ENCODE peak calls at places on chromosomes 5 and 9, in eight cellular contexts. Y, Z, X, H, G, K, T and I are unnamed samples.
A peak's percentile ranks its signal among the peaks of the same experiment; 100 is the strongest.

GRCh38 chr9:108272350-108272899 is 583.4 kb downstream of the ACTL7B start:
- DNase-seq in X (peak; percentile 69), T (peak; percentile 66), G (peak; percentile 65), K (peak; percentile 18), H (peak; percentile 65), Y (peak; percentile 73), Z (peak; percentile 40), I (no peak)

GRCh38 chr5:91212336-91213092 is 170.6 kb downstream of the ARRDC3 start:
- DNase-seq in X (no peak), H (peak; percentile 95), Y (peak; percentile 88), K (no peak), G (no peak), Z (no peak), T (peak; percentile 54), I (no peak)

GRCh38 chr9:36141288-36141687 is 4.8 kb downstream of the GLIPR2 start:
- DNase-seq in Z (no peak), X (no peak), Y (peak; percentile 50), G (no peak), H (no peak), K (peak; percentile 12), T (no peak), I (no peak)

GRCh38 chr5:118068886-118069285 is 919.5 kb downstream of the DTWD2 start:
- DNase-seq in Z (no peak), T (no peak), H (no peak), K (no peak), Y (no peak), G (no peak), X (no peak), I (no peak)

GRCh38 chr5:89087551-89088318 is 204.8 kb upstream of the MEF2C start:
- DNase-seq in G (no peak), Y (no peak), T (no peak), H (no peak), Z (no peak), X (no peak), K (no peak), I (no peak)

GRCh38 chr5:73030531-73030930 is 74.7 kb downstream of the FCHO2 start:
- DNase-seq in Z (no peak), Y (no peak), T (no peak), K (no peak), H (no peak), G (no peak), X (no peak), I (no peak)

GRCh38 chr5:173825215-173825865 is 62.8 kb upstream of the CPEB4 start:
- DNase-seq in Y (peak; percentile 55), H (no peak), X (no peak), Z (no peak), T (no peak), K (no peak), G (no peak), I (no peak)

GRCh38 chr9:117084221-117084620 is 330.6 kb downstream of the ASTN2 start:
- DNase-seq in G (no peak), X (no peak), Z (no peak), T (no peak), H (no peak), K (no peak), Y (no peak), I (no peak)

GRCh38 chr5:1735320-1735970 is 64.2 kb downstream of the MRPL36 start:
- DNase-seq in Z (no peak), T (no peak), G (no peak), K (no peak), X (peak; percentile 28), H (no peak), Y (no peak), I (no peak)

GRCh38 chr5:1736889-1737711 is 62.5 kb downstream of the MRPL36 start:
- DNase-seq in X (peak; percentile 37), G (no peak), Y (no peak), K (no peak), Z (no peak), H (no peak), T (no peak), I (no peak)

GRCh38 chr5:1736065-1736464 is 63.6 kb downstream of the MRPL36 start:
- DNase-seq in Y (no peak), T (no peak), G (no peak), Z (no peak), X (no peak), H (no peak), K (no peak), I (no peak)

GRCh38 chr5:1734908-1735289 is 64.7 kb downstream of the MRPL36 start:
- DNase-seq in Z (no peak), Y (no peak), K (no peak), X (no peak), H (no peak), G (no peak), T (no peak), I (no peak)

DNA sequence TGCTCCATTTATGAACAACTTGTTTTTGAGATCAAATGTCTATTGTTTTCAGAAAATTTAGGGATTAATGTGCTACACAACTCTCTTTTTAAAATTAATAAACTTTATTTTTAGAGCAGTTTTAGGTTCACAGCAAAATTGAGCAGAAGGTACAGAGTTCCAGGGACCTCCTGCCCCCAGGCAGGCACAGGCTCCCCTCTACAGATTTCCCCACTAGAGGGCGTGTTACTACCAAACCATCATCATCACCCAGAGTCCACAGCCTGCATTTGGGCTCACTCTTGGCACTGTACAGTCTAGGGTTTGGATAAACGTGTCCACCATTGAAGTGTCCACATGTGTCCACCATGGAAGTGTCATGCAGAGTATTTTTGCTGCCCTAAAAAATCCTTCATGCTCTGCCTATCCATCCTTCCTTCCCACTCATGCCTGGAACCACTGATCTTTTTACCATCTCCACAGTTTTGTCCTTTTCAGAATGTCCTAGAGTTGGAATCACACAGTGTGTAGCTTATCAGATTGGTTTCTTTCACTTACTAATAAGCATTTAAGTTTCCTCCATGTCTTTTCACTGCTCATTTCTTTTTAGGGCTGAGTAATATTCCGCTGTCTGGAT is 61.7 kb downstream of the MRPL36 start:
- DNase-seq in G (no peak), H (peak; percentile 5), Z (no peak), Y (peak; percentile 35), X (peak; percentile 33), T (peak; percentile 51), K (peak; percentile 32), I (no peak)
- TF ChIP-seq CTCF in G (peak; percentile 65), H (peak; percentile 57), Z (peak; percentile 56), Y (peak; percentile 65), X (peak; percentile 21), T (peak; percentile 54), K (peak; percentile 56), I (no peak)

GRCh38 chr5:58890265-58890664 is 307.4 kb downstream of the RAB3C start:
- DNase-seq in H (no peak), G (no peak), Z (peak; percentile 17), Y (no peak), K (no peak), X (no peak), T (no peak), I (no peak)

GRCh38 chr5:58887721-58888409 is 305.0 kb downstream of the RAB3C start:
- DNase-seq in X (no peak), G (peak; percentile 66), T (no peak), Z (peak; percentile 60), H (no peak), K (no peak), Y (peak; percentile 43), I (no peak)

GRCh38 chr5:58891971-58892343 is 309.1 kb downstream of the RAB3C start:
- DNase-seq in Z (no peak), X (no peak), T (no peak), G (no peak), H (no peak), K (no peak), Y (no peak), I (no peak)

GRCh38 chr5:58893551-58893950 is 310.7 kb downstream of the RAB3C start:
- DNase-seq in Z (no peak), Y (no peak), G (no peak), X (no peak), H (no peak), K (no peak), T (no peak), I (no peak)

GRCh38 chr5:58891072-58891970 is 308.4 kb downstream of the RAB3C start:
- DNase-seq in Y (peak; percentile 94), G (peak; percentile 72), X (peak; percentile 53), T (peak; percentile 84), K (peak; percentile 73), Z (peak; percentile 71), H (peak; percentile 94), I (peak; percentile 24)
- TF ChIP-seq CTCF in Y (peak; percentile 73), G (peak; percentile 75), X (peak; percentile 60), T (peak; percentile 60), K (peak; percentile 63), Z (peak; percentile 83), H (peak; percentile 74), I (no peak)

GRCh38 chr9:93910196-93910595 is 45.0 kb downstream of the BARX1 start:
- DNase-seq in Z (no peak), T (no peak), X (no peak), H (no peak), Y (no peak), K (no peak), G (no peak), I (no peak)

GRCh38 chr9:93909242-93909616 is 45.9 kb downstream of the BARX1 start:
- DNase-seq in K (no peak), Y (no peak), G (peak; percentile 20), T (no peak), X (no peak), Z (no peak), H (no peak), I (no peak)

GRCh38 chr9:93911136-93911745 is 43.9 kb downstream of the BARX1 start:
- DNase-seq in H (no peak), G (no peak), K (no peak), Y (no peak), T (no peak), Z (no peak), X (no peak), I (no peak)

GRCh38 chr9:93911871-93912554 is 43.1 kb downstream of the BARX1 start:
- DNase-seq in Y (no peak), T (no peak), X (no peak), K (no peak), G (no peak), Z (peak; percentile 55), H (no peak), I (no peak)

DNA sequence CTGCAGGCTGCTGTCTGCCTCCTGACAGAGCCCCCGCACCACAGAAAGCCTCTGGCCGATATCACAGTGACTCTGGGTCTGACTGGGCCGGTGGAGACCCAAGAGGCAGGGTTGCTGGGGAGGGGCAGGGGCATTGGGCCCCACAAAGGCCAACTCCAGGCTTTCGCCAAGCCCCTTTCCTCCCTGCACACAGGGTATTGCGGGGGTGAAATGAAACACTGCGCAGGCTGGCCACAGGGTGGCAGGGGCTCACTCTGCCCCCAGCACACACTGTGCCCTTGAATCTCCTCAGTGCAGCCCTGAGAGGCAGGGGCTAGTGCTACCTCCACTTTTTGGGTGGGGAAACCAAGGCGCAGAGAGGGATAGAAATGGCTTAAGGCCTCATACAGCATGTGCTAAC is 44.6 kb downstream of the BARX1 start:
- DNase-seq in G (no peak), Z (no peak), K (no peak), T (no peak), X (no peak), Y (no peak), H (no peak), I (no peak)
- TF ChIP-seq CTCF in G (no peak), Z (no peak), K (no peak), T (no peak), X (no peak), Y (no peak), H (no peak), I (no peak)

DNA sequence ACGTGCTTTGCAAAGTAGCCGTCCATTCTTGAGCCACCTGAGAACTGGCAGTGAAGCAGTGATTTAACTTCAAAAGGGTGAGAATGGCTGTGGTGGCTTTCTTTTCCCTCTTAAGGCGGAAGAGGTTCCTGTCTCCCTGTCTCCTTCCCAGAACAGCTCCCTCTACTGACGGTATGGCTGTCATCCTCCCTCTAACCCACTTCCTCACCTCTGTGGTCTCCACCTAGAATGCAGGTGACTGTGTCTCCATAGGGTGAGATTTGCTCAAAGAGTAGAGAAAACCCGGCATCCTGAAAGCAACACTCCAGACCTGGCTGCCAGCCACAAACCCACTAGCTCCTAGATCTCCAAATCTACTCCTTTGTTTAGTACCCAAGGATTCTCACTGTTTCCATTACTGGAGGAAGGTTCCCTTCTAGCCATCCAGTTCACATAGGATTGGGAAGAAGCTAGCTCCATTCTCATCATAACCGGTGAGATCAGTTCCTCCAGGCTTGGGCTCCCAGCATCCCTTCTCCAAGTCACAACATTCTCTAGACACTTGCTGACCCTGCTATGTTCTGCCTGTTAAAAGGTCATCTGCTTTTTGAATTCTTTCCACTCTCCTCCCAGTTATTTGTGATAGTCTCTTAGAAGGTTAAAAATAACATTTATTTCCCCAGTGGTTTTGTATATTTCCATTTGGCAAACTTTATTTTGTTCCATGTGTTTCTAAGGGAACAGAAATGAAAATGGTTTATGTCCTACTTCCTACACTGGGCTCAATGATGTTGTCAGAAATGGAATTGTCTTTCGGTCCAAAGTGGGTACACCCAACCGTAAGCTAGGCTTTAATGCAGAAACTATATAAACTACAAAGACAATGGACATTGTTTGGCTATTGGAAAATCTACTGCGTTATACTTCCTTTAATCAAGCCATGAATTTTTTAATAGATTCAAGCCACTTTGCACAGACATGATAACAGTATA is 269.4 kb downstream of the CWC27 start:
- DNase-seq in Z (no peak), X (peak; percentile 46), H (no peak), K (no peak), Y (no peak), G (no peak), T (peak; percentile 64), I (no peak)
- TF ChIP-seq CTCF in Z (peak; percentile 43), X (peak; percentile 16), H (peak; percentile 23), K (peak; percentile 20), Y (peak; percentile 23), G (peak; percentile 19), T (peak; percentile 52), I (no peak)